ENCODE peak calls at places on chromosomes 16 and 17, in six cellular contexts. J is stomach; M is AG04450; V is upper lobe of right lung; U is CD8-positive, alpha-beta T cell; A is GM23338. H is an unnamed sample.
A peak's percentile ranks its signal among the peaks of the same experiment; 100 is the strongest.

GRCh38 chr16:81641403-81642106 is 137.5 kb upstream of the PLCG2 start:
- DNase-seq in V (no peak), U (no peak), J (no peak), A (peak; percentile 45), M (no peak), H (no peak)

GRCh38 chr16:23833960-23834685 is 1.7 kb upstream of the PRKCB start:
- DNase-seq in U (no peak), J (no peak), M (no peak), V (no peak), A (peak; percentile 26), H (no peak)

GRCh38 chr16:1548727-1549126 is 15.3 kb downstream of the TMEM204 start:
- DNase-seq in J (no peak), V (no peak), M (no peak), U (no peak), A (no peak), H (peak; percentile 44)

GRCh38 chr16:21276090-21276489 is 2.0 kb downstream of the CRYM start:
- DNase-seq in V (no peak), J (no peak), M (no peak), A (no peak), U (no peak), H (no peak)

GRCh38 chr17:73436966-73437365 is 125.2 kb upstream of the CDC42EP4 start:
- DNase-seq in V (no peak), J (no peak), A (no peak), U (no peak), M (no peak), H (no peak)

GRCh38 chr16:50234771-50235556 is 31.4 kb upstream of the ADCY7 start:
- DNase-seq in A (no peak), V (no peak), M (no peak), J (no peak), U (no peak), H (peak; percentile 53)

GRCh38 chr16:49592507-49593422 is 219.2 kb downstream of the C16orf78 start:
- DNase-seq in J (peak; percentile 30), V (no peak), U (peak; percentile 48), M (no peak), A (peak; percentile 85), H (no peak)

GRCh38 chr16:8622315-8622656 is 788 bp downstream of the METTL22 start:
- DNase-seq in U (no peak), A (no peak), J (no peak), V (no peak), M (no peak), H (no peak)

GRCh38 chr17:58344791-58345157 is 7.2 kb downstream of the SUPT4H1 start:
- DNase-seq in J (no peak), A (no peak), V (peak; percentile 21), M (no peak), U (peak; percentile 67), H (no peak)

GRCh38 chr17:55609737-55610201 is 98.5 kb upstream of the SMIM36 start:
- DNase-seq in M (no peak), U (no peak), A (no peak), J (peak; percentile 38), V (no peak), H (no peak)

GRCh38 chr16:79257958-79258490 is 342.5 kb downstream of the MAF start:
- DNase-seq in U (no peak), V (no peak), M (no peak), J (no peak), A (no peak), H (no peak)

GRCh38 chr17:17088511-17089205 is 46.4 kb downstream of the MPRIP start:
- DNase-seq in U (no peak), V (peak; percentile 20), J (no peak), M (no peak), A (no peak), H (no peak)

GRCh38 chr17:7313890-7314718 is 1.1 kb downstream of the GPS2 start:
- DNase-seq in M (no peak), J (no peak), A (no peak), U (no peak), V (no peak), H (no peak)

GRCh38 chr17:29393451-29393850 is 3.3 kb downstream of the TAOK1 start:
- DNase-seq in V (no peak), A (no peak), J (no peak), M (no peak), U (no peak), H (peak; percentile 35)

GRCh38 chr17:79466562-79467350 is 144.1 kb downstream of the RBFOX3 start:
- DNase-seq in U (no peak), A (no peak), M (no peak), J (no peak), V (no peak), H (no peak)

GRCh38 chr17:37570527-37571093 is 38.6 kb downstream of the SYNRG start:
- DNase-seq in A (peak; percentile 83), M (peak; percentile 4), J (peak; percentile 48), U (peak; percentile 20), V (peak; percentile 66), H (peak; percentile 87)
- TF ChIP-seq CTCF in A (peak; percentile 82), M (peak; percentile 51), J (no peak), U (no peak), V (peak; percentile 34), H (peak; percentile 70)

GRCh38 chr17:82394296-82394695 is 22.7 kb downstream of the UTS2R start:
- DNase-seq in V (no peak), U (no peak), J (no peak), A (no peak), M (no peak), H (no peak)

GRCh38 chr17:82392209-82392920 is 20.8 kb downstream of the UTS2R start:
- DNase-seq in J (no peak), U (no peak), A (no peak), M (no peak), V (no peak), H (no peak)

GRCh38 chr17:82390860-82391435 is 19.4 kb downstream of the UTS2R start:
- DNase-seq in V (no peak), A (no peak), J (no peak), M (no peak), U (no peak), H (no peak)

GRCh38 chr17:82391496-82392066 is 20.0 kb downstream of the UTS2R start:
- DNase-seq in A (no peak), U (no peak), J (no peak), M (no peak), V (no peak), H (no peak)

DNA sequence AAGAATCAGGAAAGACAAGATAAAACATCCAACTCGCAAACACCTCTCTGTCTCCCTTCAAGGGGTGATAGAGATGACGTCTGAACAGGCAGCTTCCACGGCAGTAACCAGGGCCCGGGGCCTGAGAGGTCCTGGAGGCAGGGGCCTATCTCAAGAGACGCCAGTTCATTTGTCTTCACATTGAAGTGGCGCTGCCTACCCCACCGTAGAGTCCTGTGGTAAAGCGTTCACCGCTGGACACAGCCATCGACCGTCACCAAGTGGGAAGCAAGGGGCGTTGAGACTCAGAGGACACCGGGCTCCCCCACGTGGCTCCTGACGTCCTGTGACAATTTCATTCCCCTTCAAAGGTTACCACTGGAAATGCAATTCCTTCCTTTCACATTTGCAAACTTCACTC is 21.4 kb downstream of the UTS2R start:
- DNase-seq in M (no peak), J (no peak), A (no peak), V (no peak), U (no peak), H (no peak)
- H3K4me3 ChIP-seq in M (no peak overlapping the region), J (no peak overlapping the region), A (no peak overlapping the region), V (no peak overlapping the region), U (no peak overlapping the region), H (no peak overlapping the region)

GRCh38 chr16:4271176-4272113 is 1.4 kb downstream of the TFAP4 start:
- DNase-seq in M (peak; percentile 76), V (peak; percentile 97), U (peak; percentile 86), J (peak; percentile 92), A (peak; percentile 96), H (peak; percentile 86)

GRCh38 chr16:4273858-4274291 is 1.1 kb upstream of the TFAP4 start:
- DNase-seq in V (peak; percentile 87), M (no peak), A (peak; percentile 94), J (peak; percentile 62), U (peak; percentile 56), H (peak; percentile 67)

GRCh38 chr16:4272114-4272954 is 489 bp downstream of the TFAP4 start:
- DNase-seq in M (no peak), V (peak; percentile 84), A (peak; percentile 56), J (peak; percentile 45), U (no peak), H (peak; percentile 13)

GRCh38 chr16:4270091-4270490 is 2.7 kb downstream of the TFAP4 start:
- DNase-seq in V (no peak), M (no peak), A (no peak), U (no peak), J (no peak), H (no peak)

DNA sequence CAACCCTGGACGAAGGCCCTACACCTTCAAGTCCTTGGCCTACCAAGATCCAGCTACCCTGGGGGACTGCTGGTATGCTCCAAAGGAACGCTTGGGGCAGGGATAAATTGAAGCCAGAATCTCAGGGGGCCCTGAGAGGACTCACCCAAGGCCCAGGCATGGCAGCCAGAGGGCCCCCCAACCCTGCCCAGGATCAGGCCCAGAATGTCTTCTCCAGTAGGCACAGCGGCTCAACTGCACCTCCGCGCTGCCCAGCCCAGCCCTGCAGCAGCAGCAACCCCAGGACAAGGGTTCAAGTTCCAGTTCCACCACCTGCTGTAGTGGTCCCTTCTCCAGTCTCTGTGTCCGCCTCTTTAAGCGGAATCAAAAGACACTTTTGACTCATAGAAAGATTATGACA is 2.2 kb downstream of the TFAP4 start:
- DNase-seq in V (no peak), M (no peak), J (no peak), A (no peak), U (no peak), H (no peak)
- TF ChIP-seq CTCF in V (no peak), M (no peak), J (no peak), A (no peak), U (no peak), H (no peak)

GRCh38 chr17:75523647-75524046 is 1.9 kb upstream of the LLGL2 start:
- DNase-seq in M (no peak), U (no peak), A (no peak), J (no peak), V (peak; percentile 58), H (no peak)

GRCh38 chr17:75521951-75522727 is 3.4 kb upstream of the LLGL2 start:
- DNase-seq in M (no peak), A (no peak), V (peak; percentile 61), U (no peak), J (no peak), H (peak; percentile 23)

GRCh38 chr17:75525806-75526554 is 483 bp downstream of the LLGL2 start:
- DNase-seq in U (peak; percentile 20), A (peak; percentile 67), M (no peak), J (peak; percentile 43), V (peak; percentile 79), H (no peak)

GRCh38 chr17:75524971-75525805 is at the start of gene LLGL2:
- DNase-seq in A (peak; percentile 93), V (peak; percentile 94), J (peak; percentile 93), M (no peak), U (peak; percentile 84), H (peak; percentile 73)

DNA sequence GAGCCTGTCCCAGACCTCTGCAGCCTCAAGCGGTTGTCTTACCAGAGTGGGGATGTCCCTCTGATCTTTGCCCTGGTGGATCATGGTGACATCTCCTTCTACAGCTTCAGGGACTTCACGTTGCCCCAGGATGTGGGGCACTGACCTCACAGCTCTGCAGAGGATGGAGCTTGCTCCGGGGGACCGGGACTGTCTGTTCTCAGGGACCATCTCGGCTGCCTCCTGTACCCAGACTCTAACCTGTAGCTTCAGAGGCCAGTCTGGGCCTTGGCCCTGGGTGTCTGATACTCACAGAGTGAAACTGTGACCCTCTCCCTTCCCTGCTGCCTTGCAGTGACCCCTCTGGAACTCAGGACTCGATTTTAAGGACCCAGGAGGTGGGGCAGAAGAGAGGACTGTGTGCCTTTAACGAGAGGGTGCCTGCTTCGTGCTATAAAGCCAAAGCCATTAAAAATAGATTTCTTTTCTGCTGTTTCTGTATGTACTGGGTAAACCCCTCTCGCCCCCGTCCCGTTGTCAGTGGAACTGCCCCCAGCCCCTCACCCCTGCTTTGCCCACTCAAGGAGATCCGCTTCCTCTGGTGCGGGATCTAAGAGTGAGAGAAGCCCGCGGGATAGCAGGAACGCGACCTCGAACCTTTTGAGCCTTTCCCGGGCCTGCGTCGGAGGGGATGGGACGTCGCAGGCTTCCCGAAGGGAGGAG is 1.1 kb upstream of the LLGL2 start:
- DNase-seq in V (no peak), J (no peak), M (no peak), A (no peak), U (no peak), H (no peak)
- H3K4me3 ChIP-seq in V (peak overlapping the region; percentile 70), J (peak overlapping the region; percentile 62), M (no peak overlapping the region), A (peak overlapping the region; percentile 98), U (peak overlapping the region; percentile 78), H (peak overlapping the region; percentile 80)